ENCODE peak calls at places on chromosomes 12 and 14, in seven cellular contexts. E, F, N, I, D, U and C are unnamed samples.
A peak's percentile ranks its signal among the peaks of the same experiment; 100 is the strongest.

GRCh38 chr14:58099682-58100081 is 52.3 kb downstream of the ARMH4 start:
- DNase-seq in E (no peak), F (no peak), N (no peak), I (no peak), D (no peak), U (no peak), C (no peak)

GRCh38 chr12:46523446-46523845 is 150.9 kb upstream of the SLC38A2 start:
- DNase-seq in E (no peak), F (no peak), N (no peak), I (no peak), D (no peak), U (no peak), C (no peak)

GRCh38 chr14:101480747-101481530 is 80.4 kb upstream of the DIO3 start:
- DNase-seq in E (no peak), F (peak; percentile 20), N (no peak), I (no peak), D (peak; percentile 44), U (no peak), C (no peak)

GRCh38 chr12:104360988-104361707 is 57.6 kb downstream of the EID3 start:
- DNase-seq in E (no peak), F (no peak), N (peak; percentile 60), I (no peak), D (peak; percentile 4), U (no peak), C (no peak)

GRCh38 chr12:20007331-20007730 is 361.0 kb upstream of the PDE3A start:
- DNase-seq in E (no peak), F (no peak), N (no peak), I (no peak), D (no peak), U (no peak), C (no peak)

GRCh38 chr14:38105106-38105702 is 102.5 kb upstream of the SSTR1 start:
- DNase-seq in E (no peak), F (no peak), N (no peak), I (no peak), D (no peak), U (no peak), C (no peak)

GRCh38 chr12:89693639-89694202 is 14.9 kb downstream of the ATP2B1 start:
- DNase-seq in E (no peak), F (no peak), N (no peak), I (no peak), D (no peak), U (no peak), C (no peak)

GRCh38 chr12:6461401-6462233 is 8.9 kb downstream of the VAMP1 start:
- DNase-seq in E (peak; percentile 77), F (peak; percentile 58), N (peak; percentile 69), I (no peak), D (peak; percentile 96), U (peak; percentile 78), C (no peak)

GRCh38 chr12:121124402-121125109 is 8.1 kb upstream of the P2RX7 start:
- DNase-seq in E (no peak), F (no peak), N (peak; percentile 26), I (peak; percentile 40), D (no peak), U (no peak), C (peak; percentile 51)

GRCh38 chr12:24095245-24095644 is 145.8 kb upstream of the SOX5 start:
- DNase-seq in E (no peak), F (no peak), N (no peak), I (no peak), D (no peak), U (no peak), C (no peak)

GRCh38 chr12:92188517-92189188 is 43.0 kb upstream of the BTG1 start:
- DNase-seq in E (no peak), F (no peak), N (no peak), I (no peak), D (no peak), U (no peak), C (no peak)

GRCh38 chr14:89926709-89927108 is 27.8 kb downstream of the EFCAB11 start:
- DNase-seq in E (no peak), F (no peak), N (no peak), I (no peak), D (no peak), U (no peak), C (no peak)

GRCh38 chr12:79098530-79098929 is 234.0 kb downstream of the SYT1 start:
- DNase-seq in E (no peak), F (no peak), N (no peak), I (no peak), D (no peak), U (no peak), C (peak; percentile 25)

GRCh38 chr14:96085369-96085768 is 46.2 kb downstream of the C14orf132 start:
- DNase-seq in E (no peak), F (no peak), N (no peak), I (no peak), D (no peak), U (no peak), C (no peak)

GRCh38 chr12:44019118-44019517 is 183.2 kb downstream of the TMEM117 start:
- DNase-seq in E (no peak), F (no peak), N (no peak), I (no peak), D (no peak), U (no peak), C (peak; percentile 34)

DNA sequence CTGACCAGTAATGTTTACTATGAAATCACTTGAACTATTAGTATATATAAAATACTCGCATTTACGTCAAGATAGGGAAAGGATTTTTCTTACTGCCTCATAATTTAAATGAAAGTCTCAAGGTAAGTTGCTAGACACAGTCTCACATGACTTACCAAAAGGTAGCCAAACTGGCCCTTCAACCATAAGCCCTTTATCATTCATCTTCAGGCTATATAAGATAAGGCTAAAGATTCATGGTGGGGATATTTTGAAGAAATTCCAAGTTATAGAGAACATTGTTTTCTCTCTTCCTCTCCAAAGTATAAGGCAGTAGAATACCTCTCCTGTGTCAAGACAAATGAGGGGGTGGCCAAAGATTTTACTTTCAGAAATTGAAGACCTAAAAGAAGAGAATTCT is 23.4 kb downstream of the KIF21A start:
- DNase-seq in E (no peak), F (no peak), N (no peak), I (no peak), D (no peak), U (no peak), C (no peak)
- H3K4me3 ChIP-seq in E (no peak overlapping the region), F (no peak overlapping the region), N (no peak overlapping the region), I (no peak overlapping the region), D (no peak overlapping the region), U (no peak overlapping the region), C (no peak overlapping the region)

GRCh38 chr12:69389836-69390235 is 30.3 kb downstream of the YEATS4 start:
- DNase-seq in E (no peak), F (no peak), N (no peak), I (no peak), D (no peak), U (no peak), C (peak; percentile 33)
- H3K36me3 ChIP-seq in E (peaks cover 15% of the 10 kb centered on the region), F (no peaks in the 10 kb centered on the region), N (no peaks in the 10 kb centered on the region), I (peaks cover 7% of the 10 kb centered on the region), D (no peaks in the 10 kb centered on the region), U (no peaks in the 10 kb centered on the region), C (peaks cover 22% of the 10 kb centered on the region)

DNA sequence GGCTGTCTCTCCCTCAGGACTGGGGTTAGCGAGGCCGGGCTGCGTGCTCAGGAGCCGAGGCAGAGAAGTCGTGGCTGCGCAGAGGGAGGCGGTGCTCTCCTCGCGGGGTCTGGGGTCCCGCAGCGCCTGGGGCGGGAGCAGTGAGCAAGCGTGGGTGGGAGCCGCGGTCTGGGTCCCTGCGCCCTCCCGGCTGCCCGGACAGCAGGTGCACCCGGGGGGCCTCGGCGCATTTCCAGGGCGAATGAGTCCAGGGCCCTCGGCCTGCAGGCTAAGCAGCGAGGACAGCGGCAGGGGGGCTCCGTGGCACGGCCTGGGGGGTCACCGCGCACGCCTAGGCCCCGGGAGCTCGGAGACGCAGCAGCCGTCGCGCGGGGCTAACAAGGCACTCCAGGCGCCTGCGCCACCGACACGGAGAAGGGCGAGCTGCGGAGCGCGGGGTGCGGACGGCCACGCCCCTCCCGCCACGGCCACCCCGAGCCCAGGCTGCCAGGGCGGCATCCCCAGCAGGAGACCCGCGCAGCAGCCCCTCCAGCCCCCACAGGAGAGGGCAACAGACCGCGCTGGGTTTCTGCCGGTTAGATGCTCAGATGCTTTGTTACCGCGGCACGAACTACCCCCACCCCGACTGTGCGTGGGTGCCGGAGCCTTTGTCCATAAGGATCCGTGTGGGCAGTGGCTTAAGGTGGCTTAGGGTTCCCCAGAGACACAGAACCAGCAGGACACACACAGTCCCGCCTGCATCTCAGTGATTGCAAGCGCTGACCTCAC is 117.7 kb upstream of the C14orf180 start:
- DNase-seq in E (no peak), F (no peak), N (no peak), I (no peak), D (no peak), U (no peak), C (peak; percentile 6)
- H3K4me3 ChIP-seq in E (no peak overlapping the region), F (no peak overlapping the region), N (no peak overlapping the region), I (peak overlapping the region; percentile 31), D (no peak overlapping the region), U (no peak overlapping the region), C (peak overlapping the region; percentile 28)

GRCh38 chr14:21231020-21231652 is 38.1 kb downstream of the HNRNPC start:
- DNase-seq in E (no peak), F (no peak), N (no peak), I (no peak), D (no peak), U (no peak), C (no peak)
- H3K36me3 ChIP-seq in E (peaks cover 63% of the 10 kb centered on the region), F (peaks cover 65% of the 10 kb centered on the region), N (no peaks in the 10 kb centered on the region), I (peaks cover 83% of the 10 kb centered on the region), D (no peaks in the 10 kb centered on the region), U (peaks cover 64% of the 10 kb centered on the region), C (peaks cover 97% of the 10 kb centered on the region)

GRCh38 chr12:96548384-96548783 is 59.0 kb downstream of the CFAP54 start:
- DNase-seq in E (no peak), F (no peak), N (no peak), I (no peak), D (no peak), U (no peak), C (no peak)
- H3K4me3 ChIP-seq in E (no peak overlapping the region), F (no peak overlapping the region), N (no peak overlapping the region), I (no peak overlapping the region), D (no peak overlapping the region), U (no peak overlapping the region), C (no peak overlapping the region)